ENCODE peak calls at places on chromosomes 4 and X, in ten cellular contexts. O is CD8-positive, alpha-beta T cell; A is aorta; F is testis; Y is RWPE2; V is heart right ventricle; K is PC-3; Z is cardiac muscle cell; L is Peyer's patch; H is HCT116. T is an unnamed sample.

GRCh38 chrX:119040432-119040831 is 32.4 kb upstream of the CT47C1 start:
- DNase-seq in O (no peak), A (no peak), F (no peak), Y (no peak), V (no peak), K (no peak), Z (no peak), L (no peak), H (no peak), T (no peak)

GRCh38 chr4:56768772-56769171 is 52.7 kb downstream of the SPINK2 start:
- DNase-seq in O (no peak), A (no peak), F (no peak), Y (no peak), V (no peak), K (no peak), Z (no peak), L (peak), H (no peak), T (no peak)

GRCh38 chr4:77073981-77074865 is 1.6 kb downstream of the CCNI start:
- DNase-seq in O (no peak), A (no peak), F (no peak), Y (no peak), V (no peak), K (no peak), Z (no peak), L (no peak), H (no peak), T (no peak)

GRCh38 chr4:167100120-167100519 is 134.2 kb downstream of the SPOCK3 start:
- DNase-seq in O (no peak), A (no peak), F (no peak), Y (no peak), V (no peak), K (peak), Z (peak), L (no peak), H (no peak), T (no peak)

GRCh38 chrX:137550561-137551305 is 15.2 kb upstream of the ZIC3 start:
- DNase-seq in O (no peak), A (no peak), F (no peak), Y (no peak), V (no peak), K (no peak), Z (no peak), L (no peak), H (no peak), T (no peak)

GRCh38 chrX:42456301-42456700 is 321.7 kb downstream of the PPP1R2C start:
- DNase-seq in O (no peak), A (no peak), F (no peak), Y (no peak), V (no peak), K (no peak), Z (no peak), L (no peak), H (no peak), T (no peak)

GRCh38 chr4:54224960-54225670 is 4.0 kb upstream of the PDGFRA start:
- DNase-seq in O (no peak), A (no peak), F (no peak), Y (no peak), V (no peak), K (no peak), Z (no peak), L (no peak), H (no peak), T (no peak)

GRCh38 chr4:82842593-82842992 is 44.0 kb upstream of the SCD5 start:
- DNase-seq in O (no peak), A (no peak), F (no peak), Y (no peak), V (no peak), K (no peak), Z (peak), L (no peak), H (no peak), T (no peak)

DNA sequence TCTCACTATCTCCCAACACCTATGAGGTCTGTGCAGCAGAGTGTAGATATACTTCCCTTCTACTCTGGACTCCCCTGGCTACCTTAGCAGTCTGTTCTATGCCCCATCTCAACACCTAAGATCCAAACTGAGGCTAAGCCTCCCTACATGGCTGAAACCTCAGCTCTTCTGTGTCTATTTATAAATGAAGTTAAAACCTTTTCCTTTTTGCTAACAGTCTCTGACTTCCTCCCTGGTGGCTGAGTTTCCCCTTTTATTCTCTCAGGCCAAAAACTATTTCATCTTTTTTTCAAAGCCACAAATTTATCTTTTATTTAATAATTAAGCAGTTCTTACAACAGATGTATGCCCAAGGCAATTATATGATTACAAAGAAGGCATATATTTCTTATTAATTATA is 111.8 kb upstream of the STIM2 start:
- DNase-seq in O (no peak), A (no peak), F (no peak), Y (no peak), V (no peak), K (no peak), Z (no peak), L (no peak), H (no peak), T (no peak)
- H3K27ac ChIP-seq in O (no peak), A (no peak), F (no peak), Y (no peak), V (no peak), K (no peak), Z (no peak), L (no peak), H (no peak), T (no peak)

DNA sequence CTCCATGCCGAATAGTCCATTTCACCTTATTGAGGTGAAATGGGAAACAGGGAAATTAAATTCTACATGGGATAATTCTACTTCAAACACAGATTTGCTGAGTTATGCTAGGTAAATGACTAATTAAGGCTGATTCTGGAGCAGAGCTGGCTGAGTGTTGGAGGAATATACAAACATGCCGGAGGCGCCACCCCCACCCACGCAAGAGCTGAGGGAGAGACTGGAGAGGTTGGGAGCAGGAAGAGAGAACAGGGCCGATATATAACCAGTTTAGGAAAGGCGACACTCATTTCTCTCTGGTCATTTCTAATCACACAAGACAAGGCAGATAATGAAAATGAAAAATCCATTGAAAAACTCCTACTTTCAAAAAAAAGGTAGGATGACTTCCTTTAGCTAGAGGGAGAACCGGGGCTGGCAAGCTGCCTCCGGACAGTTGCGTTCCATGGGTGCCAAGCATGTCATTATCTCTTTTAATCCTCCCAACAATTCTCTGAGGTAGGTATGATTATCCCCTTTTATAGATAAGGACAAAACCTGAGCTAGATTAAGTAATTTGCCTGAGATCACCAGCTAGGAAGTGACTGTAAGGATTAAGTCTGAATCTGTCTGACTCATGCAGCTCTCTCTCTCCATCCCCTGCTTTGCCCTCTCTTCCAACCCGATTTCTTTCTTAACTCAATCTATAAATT is 27.6 kb upstream of the CFAP299 start:
- DNase-seq in O (no peak), A (no peak), F (no peak), Y (peak), V (no peak), K (peak), Z (peak), L (no peak), H (no peak), T (peak)
- H3K4me3 ChIP-seq in O (no peak), A (no peak), F (no peak), Y (no peak), V (no peak), K (peak), Z (no peak), L (no peak), H (no peak), T (no peak)

DNA sequence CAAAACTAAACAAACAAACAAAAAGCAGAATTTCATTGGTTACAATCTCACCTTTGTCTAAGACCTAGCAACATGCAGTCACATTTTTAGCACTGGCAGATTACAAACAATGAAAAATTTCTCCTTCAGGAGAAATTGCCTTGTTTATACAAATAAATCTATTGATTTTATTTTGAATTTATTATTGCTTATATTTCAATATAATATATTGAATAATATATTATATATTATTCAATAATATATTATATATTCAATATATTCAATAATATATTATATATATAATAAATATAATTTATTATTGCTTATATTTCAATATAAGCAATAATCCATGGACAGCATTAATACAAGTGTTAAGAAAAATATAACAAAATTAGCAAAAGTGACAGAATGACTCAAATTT is 131.7 kb downstream of the ADGRA3 start:
- DNase-seq in O (no peak), A (no peak), F (no peak), Y (no peak), V (no peak), K (no peak), Z (no peak), L (no peak), H (no peak), T (no peak)
- H3K27ac ChIP-seq in O (no peak), A (no peak), F (no peak), Y (no peak), V (no peak), K (no peak), Z (no peak), L (no peak), H (no peak), T (no peak)

GRCh38 chrX:39749135-39749534 is 348.6 kb downstream of the BCOR start:
- DNase-seq in O (no peak), A (peak), F (no peak), Y (no peak), V (no peak), K (no peak), Z (no peak), L (no peak), H (no peak), T (no peak)
- H3K4me3 ChIP-seq in O (no peak), A (no peak), F (no peak), Y (no peak), V (no peak), K (no peak), Z (no peak), L (no peak), H (no peak), T (no peak)

GRCh38 chrX:21374163-21374993 is at the start of gene CNKSR2:
- DNase-seq in O (peak), A (peak), F (peak), Y (no peak), V (peak), K (peak), Z (peak), L (peak), H (no peak), T (peak)
- H3K27ac ChIP-seq in O (peak), A (no peak), F (peak), Y (no peak), V (no peak), K (no peak), Z (no peak), L (no peak), H (no peak), T (peak)

DNA sequence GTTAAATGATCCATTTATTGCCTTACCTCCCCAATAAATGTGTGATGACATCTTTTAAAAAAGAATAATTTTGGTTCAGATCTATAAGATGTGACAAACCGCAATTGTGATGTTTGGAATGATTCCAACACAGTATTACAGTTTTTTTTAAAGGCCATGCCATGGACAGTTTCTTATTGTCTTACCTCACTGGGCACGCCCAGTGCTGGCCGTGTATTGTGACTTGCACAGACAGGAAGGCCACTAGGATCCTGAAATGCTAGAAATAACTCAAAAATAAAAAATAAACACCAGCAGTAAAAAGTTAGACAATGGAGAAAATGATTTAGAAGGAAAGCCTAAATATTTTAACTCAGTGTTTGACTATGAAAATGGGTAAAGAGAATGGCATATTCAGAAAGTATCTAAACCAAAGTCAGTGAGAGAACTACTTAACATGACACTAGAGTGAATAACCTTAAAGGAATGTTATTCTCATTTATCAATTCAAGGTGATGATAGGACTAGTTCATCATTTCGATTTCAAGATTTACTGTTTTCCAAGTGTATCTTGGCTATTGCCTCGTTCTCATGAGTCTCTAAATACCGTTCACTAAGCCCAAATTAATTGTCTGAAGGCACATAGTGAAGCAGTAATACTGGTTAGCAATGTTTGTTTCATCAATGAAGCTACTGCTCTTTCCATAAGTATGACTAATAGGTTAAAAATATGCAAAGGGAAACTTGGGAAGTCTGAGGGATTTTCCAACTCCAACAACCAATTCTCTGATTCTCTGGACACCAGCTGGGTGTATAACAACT is 46.1 kb upstream of the VEGFC start:
- DNase-seq in O (no peak), A (no peak), F (no peak), Y (no peak), V (peak), K (peak), Z (peak), L (no peak), H (no peak), T (no peak)
- H3K4me3 ChIP-seq in O (no peak), A (no peak), F (no peak), Y (no peak), V (no peak), K (peak), Z (no peak), L (no peak), H (no peak), T (no peak)

GRCh38 chr4:11470709-11471441 is 42.2 kb upstream of the HS3ST1 start:
- DNase-seq in O (no peak), A (no peak), F (no peak), Y (no peak), V (no peak), K (no peak), Z (no peak), L (no peak), H (no peak), T (no peak)
- H3K27ac ChIP-seq in O (peak), A (no peak), F (no peak), Y (peak), V (no peak), K (no peak), Z (no peak), L (peak), H (no peak), T (no peak)

DNA sequence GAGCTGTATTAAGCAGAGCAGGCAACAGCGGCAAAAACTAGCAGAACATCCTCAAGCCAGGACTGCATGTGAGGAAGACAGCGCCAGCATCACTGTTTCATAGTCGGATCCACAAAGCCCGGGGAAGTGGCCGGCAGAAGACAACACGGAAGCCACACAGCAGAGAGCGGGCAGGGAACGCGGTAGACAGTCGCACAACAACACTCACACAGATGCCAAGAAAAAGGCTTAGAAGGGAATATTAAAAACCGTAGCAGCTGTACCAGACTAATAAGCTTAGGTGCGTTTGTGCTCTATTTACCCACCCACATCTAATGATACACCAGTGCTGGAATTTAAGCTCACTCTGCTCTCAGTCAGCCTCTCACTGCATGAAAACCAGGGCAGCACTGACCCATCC is 16.0 kb downstream of the ZFYVE28 start:
- DNase-seq in O (peak), A (no peak), F (no peak), Y (no peak), V (no peak), K (no peak), Z (no peak), L (no peak), H (no peak), T (no peak)
- H3K4me3 ChIP-seq in O (peak), A (no peak), F (no peak), Y (no peak), V (peak), K (peak), Z (no peak), L (peak), H (no peak), T (peak)

DNA sequence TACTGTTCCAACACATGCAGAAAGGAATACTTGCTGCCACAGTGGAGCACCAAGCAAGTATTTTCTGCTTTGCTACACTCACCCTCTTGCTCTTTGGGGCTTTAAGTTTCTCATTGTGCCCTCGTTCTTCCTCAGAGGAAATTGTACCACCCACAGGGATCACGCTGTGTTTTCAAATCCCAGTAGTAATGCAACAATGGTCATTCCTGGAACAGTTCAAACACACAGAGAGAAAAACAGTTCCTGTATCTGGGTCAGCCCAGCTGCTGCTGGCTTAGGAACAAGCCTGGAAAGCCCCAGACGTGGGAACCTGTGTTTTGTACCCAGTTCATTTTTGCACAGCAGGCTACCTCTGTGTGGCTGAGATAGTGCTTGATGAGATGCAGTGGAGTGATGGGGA is 907.8 kb downstream of the STPG2 start:
- DNase-seq in O (no peak), A (no peak), F (no peak), Y (no peak), V (no peak), K (no peak), Z (no peak), L (no peak), H (no peak), T (no peak)
- H3K27ac ChIP-seq in O (no peak), A (no peak), F (no peak), Y (no peak), V (no peak), K (no peak), Z (no peak), L (no peak), H (no peak), T (no peak)

T was measured in WERI-Rb-1.